ENCODE peak calls at places on chromosomes 16 and 17, in five cellular contexts. I, F, G, X and L are unnamed samples.

GRCh38 chr16:85554791-85555548 is 58.2 kb upstream of the GSE1 start:
- DNase-seq in I (peak; percentile 59), F (peak; percentile 57), G (peak; percentile 56), X (no peak), L (no peak)

GRCh38 chr16:6835941-6836340 is 496.7 kb upstream of the RBFOX1 start:
- DNase-seq in I (no peak), F (no peak), G (no peak), X (no peak), L (no peak)

GRCh38 chr17:77479817-77480508 is 339.2 kb downstream of the SEC14L1 start:
- DNase-seq in I (no peak), F (no peak), G (no peak), X (no peak), L (no peak)

GRCh38 chr17:64063766-64064224 is 43.4 kb upstream of the ICAM2 start:
- DNase-seq in I (no peak), F (peak; percentile 21), G (no peak), X (no peak), L (no peak)

GRCh38 chr16:10579965-10580918 is at the start of gene EMP2:
- DNase-seq in I (no peak), F (no peak), G (peak; percentile 76), X (no peak), L (no peak)

GRCh38 chr17:76530489-76530814 is 7.1 kb downstream of the CYGB start:
- DNase-seq in I (no peak), F (no peak), G (no peak), X (no peak), L (no peak)

GRCh38 chr16:49961087-49961486 is 63.9 kb upstream of the CNEP1R1 start:
- DNase-seq in I (no peak), F (no peak), G (no peak), X (no peak), L (no peak)

GRCh38 chr17:82241926-82242697 is 13.3 kb downstream of the SLC16A3 start:
- DNase-seq in I (no peak), F (no peak), G (peak; percentile 79), X (no peak), L (no peak)

GRCh38 chr16:17252064-17252463 is 218.7 kb downstream of the XYLT1 start:
- DNase-seq in I (no peak), F (no peak), G (no peak), X (no peak), L (no peak)

GRCh38 chr17:77444653-77445029 is 303.9 kb downstream of the SEC14L1 start:
- DNase-seq in I (no peak), F (no peak), G (no peak), X (no peak), L (no peak)

GRCh38 chr17:10070690-10071089 is 127.7 kb downstream of the GAS7 start:
- DNase-seq in I (no peak), F (no peak), G (no peak), X (no peak), L (no peak)

GRCh38 chr17:19386974-19387920 is at the start of gene MFAP4:
- DNase-seq in I (no peak), F (no peak), G (no peak), X (peak; percentile 87), L (peak; percentile 90)

GRCh38 chr17:9837551-9838471 is 12.1 kb downstream of the GLP2R start:
- DNase-seq in I (no peak), F (no peak), G (no peak), X (peak; percentile 22), L (no peak)

GRCh38 chr17:51263001-51263400 is 2.7 kb downstream of the UTP18 start:
- DNase-seq in I (no peak), F (no peak), G (no peak), X (no peak), L (no peak)

GRCh38 chr16:62883526-62883925 is 847.3 kb upstream of the CDH8 start:
- DNase-seq in I (no peak), F (no peak), G (no peak), X (no peak), L (no peak)

GRCh38 chr17:2025220-2025621 is at the start of gene RTN4RL1:
- DNase-seq in I (peak; percentile 80), F (peak; percentile 73), G (no peak), X (no peak), L (no peak)

GRCh38 chr16:85476389-85476788 is 136.7 kb upstream of the GSE1 start:
- DNase-seq in I (no peak), F (no peak), G (no peak), X (no peak), L (no peak)

GRCh38 chr17:66644311-66644710 is 190.6 kb upstream of the CACNG5 start:
- DNase-seq in I (no peak), F (no peak), G (no peak), X (no peak), L (no peak)

GRCh38 chr16:31084584-31085298 is 4.0 kb downstream of the PRSS53 start:
- DNase-seq in I (no peak), F (no peak), G (peak; percentile 56), X (no peak), L (no peak)

GRCh38 chr16:29745126-29745852 is 501 bp downstream of the C16orf54 start:
- DNase-seq in I (no peak), F (no peak), G (no peak), X (no peak), L (no peak)

GRCh38 chr16:67445913-67446907 is 15.3 kb downstream of the HSD11B2 start:
- DNase-seq in I (no peak), F (no peak), G (no peak), X (no peak), L (no peak)

GRCh38 chr17:51860934-51861561 is 297.5 kb downstream of the CA10 start:
- DNase-seq in I (peak; percentile 21), F (no peak), G (no peak), X (no peak), L (no peak)

GRCh38 chr16:31183432-31184428 is 3.8 kb downstream of the FUS start:
- DNase-seq in I (no peak), F (no peak), G (peak; percentile 21), X (no peak), L (peak; percentile 39)

GRCh38 chr17:17819561-17819995 is 17.2 kb downstream of the SREBF1 start:
- DNase-seq in I (peak; percentile 28), F (no peak), G (no peak), X (peak; percentile 74), L (no peak)

GRCh38 chr17:49327835-49328784 is 33.9 kb downstream of the ZNF652 start:
- DNase-seq in I (no peak), F (no peak), G (no peak), X (no peak), L (no peak)